ENCODE peak calls at places on chromosomes 4 and X, in seven cellular contexts. One of them, this sample, is unnamed.
A peak's percentile ranks its signal among the peaks of the same experiment; 100 is the strongest.

GRCh38 chr4:140069068-140069467 is 84.9 kb downstream of the MAML3 start:
- DNase-seq in NCI-H1436 treated with DMSO at 0.1 percent for 48 hours: no peak
- DNase-seq in substantia nigra: no peak
- DNase-seq in NCI-H2171: no peak
- DNase-seq in NCI-H1092: no peak
- DNase-seq in stimulated activated CD8-positive, alpha-beta memory T cell treated with anti-CD3 and anti-CD28 coated beads, Interleukin-4, amount 100 ng/mL, for 24 hours: no peak
- DNase-seq in fibroblast of the conjunctiva: no peak
- DNase-seq in this sample: no peak

GRCh38 chr4:125315571-125316390 is 1.0 kb downstream of the FAT4 start:
- DNase-seq in NCI-H1436 treated with DMSO at 0.1 percent for 48 hours: no peak
- DNase-seq in substantia nigra: peak; percentile 40
- DNase-seq in NCI-H2171: peak; percentile 16
- DNase-seq in NCI-H1092: peak; percentile 46
- DNase-seq in stimulated activated CD8-positive, alpha-beta memory T cell treated with anti-CD3 and anti-CD28 coated beads, Interleukin-4, amount 100 ng/mL, for 24 hours: no peak
- DNase-seq in fibroblast of the conjunctiva: no peak
- DNase-seq in this sample: no peak

GRCh38 chr4:6918345-6918744 is 8.7 kb downstream of the TBC1D14 start:
- DNase-seq in NCI-H1436 treated with DMSO at 0.1 percent for 48 hours: no peak
- DNase-seq in substantia nigra: no peak
- DNase-seq in NCI-H2171: no peak
- DNase-seq in NCI-H1092: no peak
- DNase-seq in stimulated activated CD8-positive, alpha-beta memory T cell treated with anti-CD3 and anti-CD28 coated beads, Interleukin-4, amount 100 ng/mL, for 24 hours: no peak
- DNase-seq in fibroblast of the conjunctiva: no peak
- DNase-seq in this sample: no peak

GRCh38 chrX:2385224-2385623 is 115.6 kb downstream of the DHRSX start:
- DNase-seq in NCI-H1436 treated with DMSO at 0.1 percent for 48 hours: no peak
- DNase-seq in substantia nigra: no peak
- DNase-seq in NCI-H2171: no peak
- DNase-seq in NCI-H1092: no peak
- DNase-seq in stimulated activated CD8-positive, alpha-beta memory T cell treated with anti-CD3 and anti-CD28 coated beads, Interleukin-4, amount 100 ng/mL, for 24 hours: no peak
- DNase-seq in fibroblast of the conjunctiva: no peak
- DNase-seq in this sample: no peak

GRCh38 chrX:120309873-120310730 is 1.2 kb downstream of the TMEM255A start:
- DNase-seq in NCI-H1436 treated with DMSO at 0.1 percent for 48 hours: peak; percentile 2
- DNase-seq in substantia nigra: no peak
- DNase-seq in NCI-H2171: no peak
- DNase-seq in NCI-H1092: no peak
- DNase-seq in stimulated activated CD8-positive, alpha-beta memory T cell treated with anti-CD3 and anti-CD28 coated beads, Interleukin-4, amount 100 ng/mL, for 24 hours: no peak
- DNase-seq in fibroblast of the conjunctiva: no peak
- DNase-seq in this sample: no peak

GRCh38 chr4:124104101-124104500 is 608.4 kb downstream of the ANKRD50 start:
- DNase-seq in NCI-H1436 treated with DMSO at 0.1 percent for 48 hours: no peak
- DNase-seq in substantia nigra: no peak
- DNase-seq in NCI-H2171: no peak
- DNase-seq in NCI-H1092: no peak
- DNase-seq in stimulated activated CD8-positive, alpha-beta memory T cell treated with anti-CD3 and anti-CD28 coated beads, Interleukin-4, amount 100 ng/mL, for 24 hours: no peak
- DNase-seq in fibroblast of the conjunctiva: no peak
- DNase-seq in this sample: no peak

GRCh38 chr4:15354790-15355418 is 72.9 kb upstream of the C1QTNF7 start:
- DNase-seq in NCI-H1436 treated with DMSO at 0.1 percent for 48 hours: no peak
- DNase-seq in substantia nigra: no peak
- DNase-seq in NCI-H2171: no peak
- DNase-seq in NCI-H1092: no peak
- DNase-seq in stimulated activated CD8-positive, alpha-beta memory T cell treated with anti-CD3 and anti-CD28 coated beads, Interleukin-4, amount 100 ng/mL, for 24 hours: no peak
- DNase-seq in fibroblast of the conjunctiva: no peak
- DNase-seq in this sample: no peak

GRCh38 chr4:15420642-15421041 is 7.2 kb upstream of the C1QTNF7 start:
- DNase-seq in NCI-H1436 treated with DMSO at 0.1 percent for 48 hours: no peak
- DNase-seq in substantia nigra: no peak
- DNase-seq in NCI-H2171: no peak
- DNase-seq in NCI-H1092: no peak
- DNase-seq in stimulated activated CD8-positive, alpha-beta memory T cell treated with anti-CD3 and anti-CD28 coated beads, Interleukin-4, amount 100 ng/mL, for 24 hours: no peak
- DNase-seq in fibroblast of the conjunctiva: no peak
- DNase-seq in this sample: no peak

GRCh38 chr4:76449362-76449767 is 14.3 kb downstream of the SHROOM3 start:
- DNase-seq in NCI-H1436 treated with DMSO at 0.1 percent for 48 hours: no peak
- DNase-seq in substantia nigra: no peak
- DNase-seq in NCI-H2171: no peak
- DNase-seq in NCI-H1092: no peak
- DNase-seq in stimulated activated CD8-positive, alpha-beta memory T cell treated with anti-CD3 and anti-CD28 coated beads, Interleukin-4, amount 100 ng/mL, for 24 hours: no peak
- DNase-seq in fibroblast of the conjunctiva: no peak
- DNase-seq in this sample: no peak

GRCh38 chr4:6198278-6198677 is 2.1 kb downstream of the JAKMIP1 start:
- DNase-seq in NCI-H1436 treated with DMSO at 0.1 percent for 48 hours: no peak
- DNase-seq in substantia nigra: no peak
- DNase-seq in NCI-H2171: no peak
- DNase-seq in NCI-H1092: no peak
- DNase-seq in stimulated activated CD8-positive, alpha-beta memory T cell treated with anti-CD3 and anti-CD28 coated beads, Interleukin-4, amount 100 ng/mL, for 24 hours: peak; percentile 66
- DNase-seq in fibroblast of the conjunctiva: no peak
- DNase-seq in this sample: peak; percentile 82